ENCODE peak calls at places on chromosomes 2 and 18, in seven cellular contexts. G is CD4-positive, alpha-beta T cell; C is right lobe of liver; T is coronary artery; N is heart left ventricle; P is psoas muscle; L is caudate nucleus. Y is an unnamed sample.

GRCh38 chr2:162153608-162154224 is 1.7 kb upstream of the GCG start:
- DNase-seq in G (peak; percentile 42), C (no peak), T (no peak), N (peak; percentile 23), P (no peak), L (peak; percentile 15), Y (peak; percentile 81)

GRCh38 chr2:1726558-1726957 is 17.8 kb downstream of the PXDN start:
- DNase-seq in G (no peak), C (no peak), T (no peak), N (no peak), P (no peak), L (no peak), Y (no peak)

GRCh38 chr2:63403820-63404219 is 184.5 kb downstream of the WDPCP start:
- DNase-seq in G (no peak), C (no peak), T (no peak), N (no peak), P (no peak), L (no peak), Y (no peak)

GRCh38 chr18:54277899-54278298 is 8.6 kb downstream of the POLI start:
- DNase-seq in G (no peak), C (no peak), T (no peak), N (no peak), P (no peak), L (no peak), Y (no peak)

GRCh38 chr2:65420712-65421431 is 11.5 kb downstream of the SPRED2 start:
- DNase-seq in G (no peak), C (no peak), T (no peak), N (no peak), P (no peak), L (no peak), Y (peak; percentile 83)

GRCh38 chr2:234423884-234424283 is 73.0 kb downstream of the ARL4C start:
- DNase-seq in G (no peak), C (no peak), T (no peak), N (no peak), P (no peak), L (no peak), Y (no peak)

GRCh38 chr2:54613361-54613760 is 110.1 kb upstream of the EML6 start:
- DNase-seq in G (no peak), C (no peak), T (no peak), N (no peak), P (no peak), L (no peak), Y (peak; percentile 46)

GRCh38 chr2:19648583-19648982 is 253.2 kb downstream of the TTC32 start:
- DNase-seq in G (no peak), C (no peak), T (peak; percentile 76), N (no peak), P (peak; percentile 60), L (no peak), Y (peak; percentile 84)

GRCh38 chr2:124975224-124975623 is 950.1 kb downstream of the CNTNAP5 start:
- DNase-seq in G (no peak), C (no peak), T (no peak), N (no peak), P (no peak), L (no peak), Y (no peak)

GRCh38 chr18:78925557-78926242 is 53.9 kb upstream of the SALL3 start:
- DNase-seq in G (no peak), C (no peak), T (no peak), N (no peak), P (no peak), L (no peak), Y (no peak)

GRCh38 chr2:240584486-240585031 is 2.0 kb upstream of the CAPN10 start:
- DNase-seq in G (no peak), C (peak; percentile 14), T (no peak), N (no peak), P (peak; percentile 69), L (no peak), Y (peak; percentile 36)

GRCh38 chr18:58541789-58542425 is 87.0 kb downstream of the ALPK2 start:
- DNase-seq in G (no peak), C (no peak), T (no peak), N (no peak), P (no peak), L (no peak), Y (peak; percentile 94)

GRCh38 chr2:212929971-212930370 is 221.4 kb downstream of the IKZF2 start:
- DNase-seq in G (no peak), C (no peak), T (no peak), N (no peak), P (no peak), L (no peak), Y (no peak)

GRCh38 chr18:61855127-61855991 is 37.4 kb downstream of the RNF152 start:
- DNase-seq in G (no peak), C (no peak), T (no peak), N (no peak), P (no peak), L (no peak), Y (no peak)

GRCh38 chr2:164782323-164782722 is 59.3 kb downstream of the COBLL1 start:
- DNase-seq in G (no peak), C (no peak), T (no peak), N (no peak), P (no peak), L (no peak), Y (no peak)

GRCh38 chr2:181615086-181615635 is 41.7 kb downstream of the CERKL start:
- DNase-seq in G (no peak), C (no peak), T (no peak), N (no peak), P (no peak), L (no peak), Y (no peak)

GRCh38 chr18:34921271-34921670 is 119.9 kb upstream of the MAPRE2 start:
- DNase-seq in G (no peak), C (no peak), T (no peak), N (no peak), P (no peak), L (no peak), Y (no peak)

GRCh38 chr2:120678251-120678650 is 57.4 kb upstream of the GLI2 start:
- DNase-seq in G (no peak), C (no peak), T (no peak), N (no peak), P (no peak), L (no peak), Y (peak; percentile 13)

GRCh38 chr2:241882090-241882625 is 12.6 kb downstream of the RTP5 start:
- DNase-seq in G (no peak), C (peak; percentile 89), T (no peak), N (peak; percentile 73), P (peak; percentile 83), L (no peak), Y (peak; percentile 41)

GRCh38 chr2:23692901-23693605 is 233.9 kb downstream of the ATAD2B start:
- DNase-seq in G (no peak), C (peak; percentile 42), T (no peak), N (no peak), P (peak; percentile 30), L (no peak), Y (no peak)

GRCh38 chr2:226656367-226656766 is 143.3 kb downstream of the IRS1 start:
- DNase-seq in G (no peak), C (no peak), T (no peak), N (no peak), P (no peak), L (no peak), Y (no peak)

GRCh38 chr2:77520981-77521380 is 1.2 kb downstream of the LRRTM4 start:
- DNase-seq in G (no peak), C (no peak), T (no peak), N (no peak), P (no peak), L (no peak), Y (no peak)

GRCh38 chr18:48292229-48292628 is 117.0 kb downstream of the ZBTB7C start:
- DNase-seq in G (no peak), C (no peak), T (no peak), N (no peak), P (no peak), L (no peak), Y (no peak)
- H3K27ac ChIP-seq in G (no peak overlapping the region), C (no peak overlapping the region), T (no peak overlapping the region), N (no peak overlapping the region), P (no peak overlapping the region), L (no peak overlapping the region), Y (no peak overlapping the region)

GRCh38 chr2:128446866-128447537 is 128.3 kb upstream of the HS6ST1 start:
- DNase-seq in G (no peak), C (no peak), T (peak; percentile 73), N (no peak), P (no peak), L (no peak), Y (no peak)

GRCh38 chr2:128445533-128445900 is 126.8 kb upstream of the HS6ST1 start:
- DNase-seq in G (no peak), C (no peak), T (peak; percentile 63), N (no peak), P (no peak), L (no peak), Y (no peak)

GRCh38 chr2:128444044-128444771 is 125.5 kb upstream of the HS6ST1 start:
- DNase-seq in G (no peak), C (no peak), T (peak; percentile 57), N (no peak), P (no peak), L (no peak), Y (no peak)

GRCh38 chr2:128446049-128446811 is 127.6 kb upstream of the HS6ST1 start:
- DNase-seq in G (no peak), C (no peak), T (peak; percentile 68), N (no peak), P (no peak), L (no peak), Y (no peak)

GRCh38 chr2:128444816-128445532 is 126.3 kb upstream of the HS6ST1 start:
- DNase-seq in G (no peak), C (no peak), T (peak; percentile 58), N (no peak), P (no peak), L (no peak), Y (no peak)
- H3K27ac ChIP-seq in G (no peak overlapping the region), C (no peak overlapping the region), T (no peak overlapping the region), N (no peak overlapping the region), P (no peak overlapping the region), L (no peak overlapping the region), Y (no peak overlapping the region)

GRCh38 chr18:36516726-36517125 is 219.2 kb downstream of the FHOD3 start:
- DNase-seq in G (no peak), C (no peak), T (no peak), N (no peak), P (no peak), L (no peak), Y (no peak)

GRCh38 chr18:36516258-36516657 is 218.7 kb downstream of the FHOD3 start:
- DNase-seq in G (no peak), C (no peak), T (no peak), N (no peak), P (no peak), L (no peak), Y (no peak)

GRCh38 chr18:36509646-36510197 is 212.2 kb downstream of the FHOD3 start:
- DNase-seq in G (no peak), C (no peak), T (no peak), N (no peak), P (no peak), L (no peak), Y (no peak)

GRCh38 chr18:36514778-36515177 is 217.3 kb downstream of the FHOD3 start:
- DNase-seq in G (no peak), C (no peak), T (no peak), N (no peak), P (no peak), L (no peak), Y (no peak)

GRCh38 chr18:36511791-36512352 is 214.4 kb downstream of the FHOD3 start:
- DNase-seq in G (no peak), C (no peak), T (peak; percentile 68), N (no peak), P (no peak), L (no peak), Y (peak; percentile 4)
- H3K27ac ChIP-seq in G (no peak overlapping the region), C (no peak overlapping the region), T (no peak overlapping the region), N (no peak overlapping the region), P (no peak overlapping the region), L (no peak overlapping the region), Y (no peak overlapping the region)

GRCh38 chr2:69213201-69213600 is 173.8 kb downstream of the GFPT1 start:
- DNase-seq in G (no peak), C (no peak), T (no peak), N (no peak), P (no peak), L (no peak), Y (no peak)
- H3K27ac ChIP-seq in G (no peak overlapping the region), C (no peak overlapping the region), T (peak overlapping the region; percentile 65), N (peak overlapping the region; percentile 25), P (no peak overlapping the region), L (no peak overlapping the region), Y (no peak overlapping the region)